ENCODE peak calls at places on chromosome 17, in nine cellular contexts. D is HEK293T; F is stimulated activated CD4-positive, alpha-beta T cell treated with anti-CD3 and anti-CD28 coated beads, Interleukin-2, amount 100 ng/mL, for 4 hours; T is glutamatergic neuron; W is ecto neural progenitor cell; M is ELF-1; O is OCI-LY7; S is SK-N-SH; C is T-helper 2 cell treated with Interferon-gamma antibody and Interleukin-4, amounts not matched to agents 5 μg/mL and 100 μg/mL, for 36 hours. I is an unnamed sample.
A peak's percentile ranks its signal among the peaks of the same experiment; 100 is the strongest.

GRCh38 chr17:21288581-21289017 is 4.1 kb downstream of the MAP2K3 start:
- DNase-seq in M (no peak), F (peak; percentile 23), W (no peak), C (peak; percentile 28), D (no peak), T (no peak), O (peak; percentile 81), S (no peak), I (peak; percentile 88)

GRCh38 chr17:28228986-28229729 is 89.8 kb upstream of the TMEM97 start:
- DNase-seq in D (no peak), M (no peak), W (no peak), F (no peak), O (no peak), C (no peak), T (no peak), S (peak; percentile 38), I (no peak)

GRCh38 chr17:41522301-41523224 is 3.9 kb upstream of the KRT15 start:
- DNase-seq in W (no peak), S (no peak), C (no peak), O (no peak), T (no peak), M (peak; percentile 63), D (no peak), F (no peak), I (no peak)

GRCh38 chr17:74584714-74585113 is 7.4 kb downstream of the CD300LD start:
- DNase-seq in F (no peak), C (no peak), S (no peak), O (no peak), W (no peak), D (no peak), M (no peak), T (no peak), I (no peak)

GRCh38 chr17:43979011-43979410 is 25.3 kb upstream of the PYY start:
- DNase-seq in T (no peak), W (no peak), M (no peak), F (no peak), S (no peak), C (no peak), D (no peak), O (no peak), I (no peak)

GRCh38 chr17:50902768-50903353 is 36.7 kb upstream of the TOB1 start:
- DNase-seq in W (no peak), S (no peak), M (no peak), O (no peak), T (no peak), F (no peak), D (no peak), C (no peak), I (no peak)

GRCh38 chr17:43878260-43879082 is 28.9 kb downstream of the MPP2 start:
- DNase-seq in O (peak; percentile 54), C (peak; percentile 47), S (peak; percentile 91), F (peak; percentile 47), D (peak; percentile 91), T (peak; percentile 89), W (peak; percentile 93), M (peak; percentile 95), I (no peak)

GRCh38 chr17:76515291-76515949 is 14.2 kb upstream of the RHBDF2 start:
- DNase-seq in S (no peak), C (peak; percentile 92), T (no peak), M (no peak), D (no peak), O (no peak), W (no peak), F (peak; percentile 56), I (no peak)

GRCh38 chr17:28968269-28968913 is 17.1 kb upstream of the PHF12 start:
- DNase-seq in T (no peak), D (no peak), O (no peak), W (peak; percentile 79), S (no peak), F (no peak), M (peak; percentile 67), C (no peak), I (no peak)

GRCh38 chr17:8997994-8998628 is 23.2 kb upstream of the NTN1 start:
- DNase-seq in S (peak; percentile 62), D (peak; percentile 80), C (peak; percentile 69), T (peak; percentile 80), M (peak; percentile 71), O (peak; percentile 73), W (peak; percentile 86), F (peak; percentile 71), I (no peak)

GRCh38 chr17:39776267-39776666 is 38.5 kb downstream of the GRB7 start:
- DNase-seq in T (no peak), F (no peak), C (no peak), D (no peak), O (no peak), S (no peak), W (no peak), M (no peak), I (no peak)

GRCh38 chr17:10120749-10121148 is 77.7 kb downstream of the GAS7 start:
- DNase-seq in S (no peak), F (no peak), O (no peak), C (no peak), W (no peak), M (peak; percentile 17), T (no peak), D (no peak), I (no peak)

GRCh38 chr17:76414334-76415295 is 30.2 kb downstream of the SPHK1 start:
- DNase-seq in W (no peak), F (no peak), T (peak; percentile 89), O (no peak), S (peak; percentile 94), D (peak; percentile 37), C (no peak), M (peak; percentile 70), I (peak; percentile 91)

GRCh38 chr17:77944390-77945222 is 13.9 kb upstream of the TNRC6C start:
- DNase-seq in T (no peak), W (no peak), S (no peak), D (no peak), M (no peak), C (no peak), O (no peak), F (no peak), I (no peak)

GRCh38 chr17:45942284-45942683 is 47.9 kb downstream of the MAPT start:
- DNase-seq in T (peak; percentile 65), S (peak; percentile 54), W (no peak), F (no peak), M (peak; percentile 72), D (no peak), O (no peak), C (no peak), I (no peak)

GRCh38 chr17:11948791-11949190 is 48.5 kb downstream of the ZNF18 start:
- DNase-seq in W (no peak), C (no peak), O (no peak), M (no peak), F (no peak), S (no peak), D (no peak), T (no peak), I (no peak)

GRCh38 chr17:68391561-68392268 is 65.6 kb downstream of the WIPI1 start:
- DNase-seq in C (no peak), O (no peak), D (no peak), S (no peak), W (peak; percentile 39), F (no peak), M (no peak), T (no peak), I (peak; percentile 77)

I was measured in vagina.